ENCODE peak calls at places on chromosomes 5 and 9, in five cellular contexts. J, Q, N, M and P are unnamed samples.

GRCh38 chr5:138706655-138707480 is 46.4 kb upstream of the CTNNA1 start:
- DNase-seq in N (no peak), Q (no peak), M (no peak), J (no peak), P (peak; percentile 44)

GRCh38 chr5:38556599-38557308 is at the start of gene LIFR:
- DNase-seq in J (peak; percentile 75), M (peak; percentile 50), N (peak; percentile 85), Q (peak; percentile 92), P (peak; percentile 67)

GRCh38 chr5:27316283-27316675 is 277.9 kb upstream of the CDH9 start:
- DNase-seq in Q (no peak), J (no peak), M (no peak), N (no peak), P (no peak)

GRCh38 chr5:179167871-179168451 is 107.8 kb downstream of the ZNF354C start:
- DNase-seq in M (no peak), J (peak; percentile 51), N (no peak), Q (no peak), P (no peak)

GRCh38 chr9:130137081-130137869 is 34.9 kb upstream of the NCS1 start:
- DNase-seq in Q (no peak), N (no peak), J (no peak), M (no peak), P (no peak)

GRCh38 chr5:123089971-123090640 is 1.1 kb downstream of the PRDM6 start:
- DNase-seq in J (no peak), M (no peak), N (no peak), Q (peak; percentile 64), P (peak; percentile 58)

GRCh38 chr5:108481355-108481931 is 99.5 kb upstream of the FBXL17 start:
- DNase-seq in M (no peak), Q (peak; percentile 60), J (no peak), N (peak; percentile 9), P (peak; percentile 53)

GRCh38 chr9:116467740-116468351 is 219.3 kb upstream of the TRIM32 start:
- DNase-seq in J (no peak), Q (no peak), N (no peak), M (no peak), P (no peak)

GRCh38 chr9:133362359-133363044 is 6.2 kb downstream of the SURF2 start:
- DNase-seq in N (no peak), M (no peak), Q (no peak), J (no peak), P (no peak)

GRCh38 chr5:1325870-1326546 is 18.9 kb downstream of the CLPTM1L start:
- DNase-seq in Q (no peak), J (peak; percentile 61), N (no peak), M (no peak), P (no peak)

GRCh38 chr5:62689599-62690368 is 111.2 kb downstream of the LRRC70 start:
- DNase-seq in M (no peak), J (no peak), Q (no peak), N (no peak), P (no peak)

GRCh38 chr9:125681657-125682056 is 25.4 kb downstream of the MAPKAP1 start:
- DNase-seq in Q (no peak), M (no peak), N (no peak), J (no peak), P (no peak)

GRCh38 chr5:66829826-66830225 is 233.6 kb downstream of the MAST4 start:
- DNase-seq in N (peak; percentile 8), M (no peak), J (no peak), Q (no peak), P (no peak)

GRCh38 chr5:124724357-124725039 is 21.9 kb downstream of the ZNF608 start:
- DNase-seq in M (no peak), J (no peak), Q (no peak), N (no peak), P (no peak)

GRCh38 chr9:122835313-122835731 is 6.9 kb upstream of the PDCL start:
- DNase-seq in Q (peak; percentile 22), M (no peak), N (no peak), J (peak; percentile 66), P (peak; percentile 45)

GRCh38 chr5:138932171-138932810 is 57.2 kb upstream of the LRRTM2 start:
- DNase-seq in Q (no peak), J (no peak), N (no peak), M (no peak), P (peak; percentile 16)

GRCh38 chr5:90968319-90968718 is 409.7 kb downstream of the ADGRV1 start:
- DNase-seq in M (no peak), Q (no peak), N (no peak), J (no peak), P (no peak)

GRCh38 chr9:96514108-96514824 is 64.3 kb downstream of the HABP4 start:
- DNase-seq in Q (no peak), N (no peak), J (no peak), M (no peak), P (no peak)

GRCh38 chr5:223791-224190 is 5.7 kb downstream of the SDHA start:
- DNase-seq in J (no peak), Q (no peak), M (no peak), N (no peak), P (no peak)

GRCh38 chr9:18982246-18982589 is 50.8 kb downstream of the SAXO1 start:
- DNase-seq in J (no peak), M (no peak), N (no peak), Q (no peak), P (no peak)

GRCh38 chr9:136982232-136983051 is at the start of gene LCNL1:
- DNase-seq in Q (no peak), N (no peak), M (peak; percentile 62), J (no peak), P (no peak)

GRCh38 chr5:133969654-133970324 is 1.4 kb upstream of the C5orf15 start:
- DNase-seq in Q (no peak), J (no peak), M (no peak), N (no peak), P (no peak)

GRCh38 chr5:6003040-6003825 is 375.1 kb downstream of the MED10 start:
- DNase-seq in J (no peak), N (no peak), Q (no peak), M (no peak), P (no peak)

GRCh38 chr5:143141652-143142051 is 261.8 kb downstream of the NR3C1 start:
- DNase-seq in M (no peak), J (no peak), N (no peak), Q (no peak), P (peak; percentile 90)

GRCh38 chr9:87525546-87526303 is 28.1 kb downstream of the DAPK1 start:
- DNase-seq in Q (no peak), N (no peak), M (no peak), J (no peak), P (no peak)

GRCh38 chr5:179345429-179346321 is at the start of gene ADAMTS2:
- DNase-seq in J (no peak), Q (peak; percentile 74), M (no peak), N (peak; percentile 57), P (peak; percentile 33)